ENCODE peak calls at places on chromosomes 1 and 21, in seven cellular contexts. X, G, Z, T, F, I and H are unnamed samples.

GRCh38 chr1:204370176-204370575 is 10.4 kb upstream of the PLEKHA6 start:
- DNase-seq in X (no peak), G (no peak), Z (no peak), T (no peak), F (no peak), I (no peak), H (no peak)

GRCh38 chr1:119718409-119718808 is 6.7 kb downstream of the PHGDH start:
- DNase-seq in X (no peak), G (no peak), Z (no peak), T (no peak), F (no peak), I (no peak), H (no peak)

GRCh38 chr1:44645466-44646244 is 28.6 kb downstream of the TMEM53 start:
- DNase-seq in X (peak), G (no peak), Z (no peak), T (no peak), F (no peak), I (no peak), H (no peak)

GRCh38 chr1:180851995-180852887 is 60.5 kb upstream of the KIAA1614 start:
- DNase-seq in X (no peak), G (no peak), Z (no peak), T (no peak), F (no peak), I (no peak), H (no peak)

GRCh38 chr1:4585216-4585615 is 69.2 kb upstream of the AJAP1 start:
- DNase-seq in X (no peak), G (no peak), Z (no peak), T (peak), F (peak), I (peak), H (peak)

GRCh38 chr21:17270234-17270633 is 242.6 kb upstream of the CXADR start:
- DNase-seq in X (peak), G (peak), Z (peak), T (peak), F (no peak), I (no peak), H (no peak)

GRCh38 chr1:230084408-230085177 is 17.6 kb downstream of the GALNT2 start:
- DNase-seq in X (peak), G (peak), Z (peak), T (peak), F (no peak), I (no peak), H (no peak)

GRCh38 chr1:205449750-205450443 is 5.9 kb downstream of the BLACAT1 start:
- DNase-seq in X (peak), G (no peak), Z (peak), T (peak), F (peak), I (peak), H (no peak)

GRCh38 chr1:56424744-56425493 is 154.4 kb downstream of the PLPP3 start:
- DNase-seq in X (peak), G (peak), Z (peak), T (peak), F (no peak), I (no peak), H (no peak)

GRCh38 chr1:53332833-53333232 is 5.0 kb upstream of the LRP8 start:
- DNase-seq in X (no peak), G (no peak), Z (no peak), T (no peak), F (peak), I (peak), H (no peak)

GRCh38 chr1:92901699-92902405 is 59.4 kb downstream of the DIPK1A start:
- DNase-seq in X (peak), G (no peak), Z (no peak), T (peak), F (no peak), I (no peak), H (no peak)

GRCh38 chr1:11654571-11655262 is at the start of gene FBXO44:
- DNase-seq in X (no peak), G (no peak), Z (peak), T (peak), F (peak), I (peak), H (peak)

GRCh38 chr21:22096314-22096713 is 1098.1 kb downstream of the NCAM2 start:
- DNase-seq in X (no peak), G (no peak), Z (no peak), T (no peak), F (no peak), I (no peak), H (no peak)

GRCh38 chr1:221093903-221094865 is 214.9 kb downstream of the HLX start:
- DNase-seq in X (no peak), G (no peak), Z (peak), T (peak), F (no peak), I (no peak), H (no peak)

GRCh38 chr1:228101614-228101993 is 1.5 kb downstream of the C1orf35 start:
- DNase-seq in X (no peak), G (no peak), Z (no peak), T (no peak), F (no peak), I (no peak), H (no peak)

GRCh38 chr21:45329261-45330074 is 41.8 kb upstream of the POFUT2 start:
- DNase-seq in X (no peak), G (no peak), Z (no peak), T (peak), F (no peak), I (no peak), H (no peak)

GRCh38 chr1:101781437-101781836 is 215.3 kb downstream of the OLFM3 start:
- DNase-seq in X (no peak), G (no peak), Z (peak), T (no peak), F (no peak), I (no peak), H (no peak)

DNA sequence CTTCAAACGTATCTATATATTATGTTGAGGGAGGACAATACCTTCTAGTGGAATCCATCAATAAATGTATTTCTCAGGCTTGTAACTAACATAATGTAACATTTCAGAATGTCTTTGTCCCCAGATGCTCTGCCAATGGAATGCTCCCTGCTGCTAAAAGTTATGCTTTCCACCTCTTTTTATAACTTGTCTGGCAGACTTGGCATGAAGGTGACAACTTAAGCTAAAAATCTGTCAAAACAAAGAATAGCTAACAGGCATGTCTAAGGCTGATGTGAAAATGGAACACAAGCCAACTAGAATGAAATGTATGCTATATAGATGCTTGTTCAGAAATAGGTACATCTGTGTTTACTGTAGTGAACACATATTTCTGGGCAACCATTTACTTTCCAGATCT is 467.9 kb downstream of the MRPL39 start:
- DNase-seq in X (no peak), G (no peak), Z (no peak), T (no peak), F (no peak), I (no peak), H (no peak)
- H3K4ac ChIP-seq in X (no peak), G (no peak), Z (no peak), T (no peak), F (no peak), I (no peak), H (no peak)

DNA sequence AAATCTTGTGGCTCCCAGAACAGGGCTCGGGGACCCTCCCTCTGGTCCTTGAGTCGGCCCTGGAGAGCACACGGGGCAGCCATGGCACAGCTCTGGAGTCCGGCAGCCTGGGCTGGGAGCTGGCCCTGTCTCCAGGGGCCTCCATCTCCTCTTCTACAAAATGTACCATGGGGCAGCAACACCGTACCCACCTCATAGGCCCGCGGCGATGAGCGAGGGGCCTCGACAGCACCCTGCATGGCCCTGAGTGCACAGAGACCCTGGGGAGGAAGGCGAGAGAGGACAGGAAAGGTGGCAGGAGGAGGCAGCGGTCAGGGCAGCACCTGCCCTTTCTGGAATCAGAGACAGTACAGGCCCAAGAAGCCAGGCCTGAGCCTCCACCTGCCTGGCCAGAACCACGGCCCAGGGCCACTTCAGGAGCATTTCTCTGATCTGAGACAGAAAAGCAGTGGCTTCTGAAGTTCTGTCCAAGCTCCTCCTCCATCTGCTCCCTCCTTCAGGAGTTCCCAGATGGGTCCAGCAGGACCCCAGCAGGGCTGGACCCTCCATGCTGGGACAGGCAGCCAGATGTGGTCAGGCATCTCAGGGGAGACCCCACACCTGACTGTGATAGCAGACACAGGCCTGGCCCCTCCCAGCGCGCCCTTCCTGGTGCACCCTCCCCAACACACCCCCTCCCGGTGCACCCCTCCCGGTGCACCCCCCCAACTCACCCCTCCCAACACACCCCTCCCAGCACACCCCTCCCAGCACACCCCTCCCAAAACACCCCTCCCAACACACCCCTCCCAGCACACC is 75.9 kb upstream of the ARHGEF16 start:
- DNase-seq in X (no peak), G (no peak), Z (no peak), T (no peak), F (no peak), I (no peak), H (no peak)
- H3K4ac ChIP-seq in X (no peak), G (no peak), Z (no peak), T (no peak), F (no peak), I (no peak), H (no peak)

DNA sequence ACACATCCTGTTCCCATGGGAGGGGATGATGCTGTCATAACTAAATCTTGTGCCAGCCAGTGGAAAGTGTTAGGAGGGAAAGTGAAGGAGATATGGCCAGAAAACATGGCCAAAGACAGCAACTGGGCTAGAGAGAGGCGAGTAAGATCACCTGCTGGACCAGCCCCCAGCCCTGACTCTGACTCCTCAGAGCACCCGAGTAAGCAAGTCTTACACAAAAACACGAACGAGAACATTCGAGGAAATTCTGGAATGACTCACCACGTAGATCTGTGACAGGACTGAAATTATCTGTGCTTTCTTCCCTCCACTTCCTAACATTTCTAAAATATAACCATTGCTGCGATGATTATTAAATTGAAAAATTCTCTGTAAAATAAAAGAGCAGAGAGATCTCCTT is 9.2 kb downstream of the ZNF496 start:
- DNase-seq in X (no peak), G (no peak), Z (no peak), T (no peak), F (no peak), I (no peak), H (no peak)
- H3K4ac ChIP-seq in X (no peak), G (no peak), Z (no peak), T (no peak), F (no peak), I (no peak), H (no peak)

GRCh38 chr1:43036457-43036827 is 77.8 kb upstream of the SLC2A1 start:
- DNase-seq in X (peak), G (no peak), Z (no peak), T (no peak), F (no peak), I (no peak), H (no peak)

GRCh38 chr1:43036932-43037331 is 78.3 kb upstream of the SLC2A1 start:
- DNase-seq in X (no peak), G (no peak), Z (no peak), T (no peak), F (no peak), I (no peak), H (no peak)

GRCh38 chr1:43042773-43043470 is 84.3 kb upstream of the SLC2A1 start:
- DNase-seq in X (no peak), G (no peak), Z (no peak), T (no peak), F (no peak), I (no peak), H (no peak)

GRCh38 chr1:43038232-43038929 is 79.7 kb upstream of the SLC2A1 start:
- DNase-seq in X (no peak), G (no peak), Z (no peak), T (no peak), F (no peak), I (no peak), H (no peak)

DNA sequence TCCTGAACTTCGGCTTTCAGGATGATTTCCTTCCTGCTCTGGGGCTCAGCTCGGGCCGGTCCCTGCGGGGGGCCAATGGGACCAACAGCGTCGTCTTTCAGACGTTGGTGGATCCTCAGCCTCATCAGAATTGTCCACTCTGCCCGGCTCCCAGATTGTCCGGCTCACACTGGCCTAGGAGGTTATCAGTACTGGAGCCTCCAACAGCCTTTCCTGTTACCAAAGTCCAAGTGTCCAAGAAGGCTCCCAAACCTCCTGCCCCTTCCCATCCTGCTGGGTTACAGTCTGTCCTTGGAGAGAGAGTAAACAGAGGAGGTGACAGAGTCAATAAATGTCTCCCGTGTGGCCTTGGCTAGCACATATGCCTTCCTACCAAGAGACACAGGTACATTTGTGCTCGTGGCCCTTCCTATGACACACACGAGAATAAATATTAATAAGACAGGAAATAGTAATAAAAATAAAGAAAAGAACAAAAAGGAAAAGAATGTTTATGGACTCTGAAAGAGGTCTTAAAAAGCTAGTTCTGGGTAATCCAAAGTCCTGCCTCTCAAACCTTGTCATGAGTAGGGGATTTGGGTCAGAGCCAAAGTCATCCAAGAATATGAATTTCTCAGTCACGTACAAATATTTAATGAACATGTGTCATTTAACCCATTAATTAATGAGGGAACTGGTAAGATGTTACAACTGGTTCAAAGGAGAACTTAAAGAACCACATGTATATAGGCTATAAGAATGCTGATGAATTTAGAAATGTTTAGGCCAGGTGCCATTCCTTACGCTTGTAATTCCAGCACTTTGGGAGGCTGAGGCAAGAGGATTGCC is 80.8 kb upstream of the SLC2A1 start:
- DNase-seq in X (no peak), G (no peak), Z (no peak), T (no peak), F (no peak), I (no peak), H (no peak)
- H3K4ac ChIP-seq in X (peak), G (no peak), Z (no peak), T (no peak), F (no peak), I (no peak), H (no peak)

GRCh38 chr21:33418686-33419085 is 15.5 kb downstream of the IFNGR2 start:
- DNase-seq in X (no peak), G (no peak), Z (no peak), T (no peak), F (no peak), I (no peak), H (no peak)
- H3K4ac ChIP-seq in X (no peak), G (no peak), Z (no peak), T (no peak), F (no peak), I (no peak), H (no peak)

DNA sequence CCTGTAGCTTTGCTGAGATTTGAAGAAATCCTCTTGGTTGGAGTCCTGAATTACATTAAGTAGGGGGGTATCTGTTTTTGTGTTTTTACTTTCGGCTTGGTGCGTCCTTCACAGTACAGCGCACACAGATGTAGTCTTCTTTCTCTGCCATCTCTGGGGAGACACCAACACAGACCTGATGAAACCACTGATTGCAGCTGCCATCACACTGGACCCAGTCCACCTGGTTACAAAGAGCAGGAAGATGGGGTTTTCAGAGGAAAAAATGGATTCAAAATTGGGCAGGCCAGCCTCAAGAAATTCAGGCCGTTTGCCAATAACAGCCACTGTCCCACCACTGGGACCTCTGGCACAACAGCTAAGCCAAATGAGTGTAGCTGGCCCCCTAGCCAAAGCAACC is 18.7 kb upstream of the SYT2 start:
- DNase-seq in X (no peak), G (no peak), Z (no peak), T (no peak), F (no peak), I (no peak), H (no peak)
- H3K4ac ChIP-seq in X (no peak), G (no peak), Z (no peak), T (no peak), F (no peak), I (no peak), H (no peak)

GRCh38 chr1:246317291-246317690 is 189.8 kb downstream of the SMYD3 start:
- DNase-seq in X (no peak), G (no peak), Z (peak), T (peak), F (no peak), I (no peak), H (no peak)

GRCh38 chr1:246306415-246307037 is 200.6 kb downstream of the SMYD3 start:
- DNase-seq in X (peak), G (no peak), Z (peak), T (peak), F (no peak), I (no peak), H (no peak)

GRCh38 chr1:246308533-246309075 is 198.5 kb downstream of the SMYD3 start:
- DNase-seq in X (no peak), G (no peak), Z (no peak), T (no peak), F (no peak), I (no peak), H (no peak)

GRCh38 chr1:246309247-246309884 is 197.7 kb downstream of the SMYD3 start:
- DNase-seq in X (no peak), G (no peak), Z (no peak), T (no peak), F (no peak), I (no peak), H (no peak)

GRCh38 chr1:246311461-246311860 is 195.6 kb downstream of the SMYD3 start:
- DNase-seq in X (no peak), G (no peak), Z (no peak), T (no peak), F (no peak), I (no peak), H (no peak)
- H3K4ac ChIP-seq in X (no peak), G (no peak), Z (no peak), T (no peak), F (no peak), I (no peak), H (no peak)

GRCh38 chr21:42230636-42231035 is 11.7 kb downstream of the ABCG1 start:
- DNase-seq in X (no peak), G (no peak), Z (no peak), T (no peak), F (no peak), I (no peak), H (no peak)
- H3K4ac ChIP-seq in X (no peak), G (no peak), Z (no peak), T (no peak), F (no peak), I (no peak), H (no peak)